ENCODE peak calls at places on chromosomes 3 and 15, in four cellular contexts. D is non-pigmented ciliary epithelial cell; J is activated naive CD8-positive, alpha-beta T cell treated with anti-CD3 and anti-CD28 coated beads for 36 hours; T is transverse colon. H is an unnamed sample.
A peak's percentile ranks its signal among the peaks of the same experiment; 100 is the strongest.

GRCh38 chr3:14415501-14415900 is 13.1 kb downstream of the SLC6A6 start:
- DNase-seq in D (no peak), J (no peak), T (no peak), H (no peak)

GRCh38 chr3:172520332-172520831 is 2.8 kb downstream of the TNFSF10 start:
- DNase-seq in D (peak; percentile 88), J (no peak), T (no peak), H (peak; percentile 37)

GRCh38 chr3:178308696-178309278 is 227.4 kb upstream of the KCNMB2 start:
- DNase-seq in D (no peak), J (no peak), T (no peak), H (no peak)

GRCh38 chr15:77026501-77027110 is 31.7 kb downstream of the PSTPIP1 start:
- DNase-seq in D (no peak), J (no peak), T (peak; percentile 3), H (no peak)

GRCh38 chr3:50263443-50264388 is 5.2 kb upstream of the SEMA3B start:
- DNase-seq in D (no peak), J (no peak), T (no peak), H (no peak)

GRCh38 chr3:58041826-58042324 is 33.7 kb downstream of the FLNB start:
- DNase-seq in D (peak; percentile 88), J (no peak), T (no peak), H (no peak)

GRCh38 chr15:43187544-43188155 is 2.4 kb downstream of the CCNDBP1 start:
- DNase-seq in D (peak; percentile 31), J (no peak), T (no peak), H (no peak)

GRCh38 chr3:14602804-14603644 is 48.5 kb upstream of the CCDC174 start:
- DNase-seq in D (no peak), J (no peak), T (no peak), H (no peak)

GRCh38 chr3:14822875-14823807 is 4.4 kb downstream of the FGD5 start:
- DNase-seq in D (no peak), J (no peak), T (no peak), H (no peak)